ENCODE peak calls at places on chromosome 17, in seven cellular contexts. Z is activated CD8-positive, alpha-beta memory T cell treated with anti-CD3 and anti-CD28 coated beads for 1 hour; S is aorta; Q is activated CD4-positive, alpha-beta T cell treated with anti-CD3 and anti-CD28 coated beads for 48 hours; V is hepatocyte; W is ELR; N is stimulated activated CD8-positive, alpha-beta memory T cell treated with anti-CD3 and anti-CD28 coated beads, Interleukin-7, amount 100 ng/mL, for 1 hour. I is an unnamed sample.
A peak's percentile ranks its signal among the peaks of the same experiment; 100 is the strongest.

GRCh38 chr17:45646288-45646988 is 137.7 kb upstream of the CRHR1 start:
- DNase-seq in Z (no peak), S (no peak), Q (no peak), V (no peak), W (no peak), N (no peak), I (no peak)

GRCh38 chr17:35773129-35773528 is 12.4 kb downstream of the C17orf50 start:
- DNase-seq in Z (no peak), S (no peak), Q (no peak), V (no peak), W (no peak), N (no peak), I (no peak)

GRCh38 chr17:71709271-71709670 is 411.5 kb upstream of the SOX9 start:
- DNase-seq in Z (no peak), S (no peak), Q (no peak), V (no peak), W (peak; percentile 8), N (no peak), I (no peak)

GRCh38 chr17:76973040-76973439 is 104.8 kb downstream of the MGAT5B start:
- DNase-seq in Z (no peak), S (no peak), Q (no peak), V (no peak), W (no peak), N (no peak), I (no peak)

GRCh38 chr17:77609553-77610517 is 348.7 kb upstream of the TNRC6C start:
- DNase-seq in Z (peak; percentile 19), S (peak; percentile 65), Q (peak; percentile 76), V (no peak), W (no peak), N (peak; percentile 27), I (no peak)

GRCh38 chr17:82148011-82148410 is 50.0 kb upstream of the FASN start:
- DNase-seq in Z (no peak), S (no peak), Q (no peak), V (no peak), W (no peak), N (no peak), I (no peak)

GRCh38 chr17:4696432-4696796 is 7.5 kb downstream of the PELP1 start:
- DNase-seq in Z (no peak), S (no peak), Q (no peak), V (no peak), W (no peak), N (no peak), I (no peak)

GRCh38 chr17:77213778-77214132 is 73.0 kb downstream of the SEC14L1 start:
- DNase-seq in Z (no peak), S (no peak), Q (no peak), V (no peak), W (no peak), N (no peak), I (no peak)

GRCh38 chr17:48631693-48632578 is 5.8 kb upstream of the HOXB9 start:
- DNase-seq in Z (no peak), S (peak; percentile 10), Q (no peak), V (no peak), W (no peak), N (no peak), I (no peak)

GRCh38 chr17:79831367-79832210 is 7.7 kb downstream of the CBX4 start:
- DNase-seq in Z (no peak), S (peak; percentile 87), Q (no peak), V (peak; percentile 68), W (no peak), N (no peak), I (no peak)

GRCh38 chr17:28907709-28908475 is 5.0 kb upstream of the DHRS13 start:
- DNase-seq in Z (no peak), S (no peak), Q (no peak), V (no peak), W (no peak), N (no peak), I (no peak)

GRCh38 chr17:78658281-78658785 is 81.1 kb upstream of the DNAH17 start:
- DNase-seq in Z (no peak), S (no peak), Q (no peak), V (no peak), W (peak; percentile 50), N (no peak), I (no peak)

GRCh38 chr17:81528651-81529436 is 667 bp downstream of the FSCN2 start:
- DNase-seq in Z (no peak), S (no peak), Q (no peak), V (no peak), W (no peak), N (no peak), I (no peak)